ENCODE peak calls at places on chromosomes 3 and 15, in seven cellular contexts. H, X, L, I, Z, P and Q are unnamed samples.

GRCh38 chr3:125591116-125591755 is 4.1 kb downstream of the OSBPL11 start:
- DNase-seq in H (no peak), X (no peak), L (no peak), I (peak; percentile 14), Z (no peak), P (no peak), Q (no peak)

GRCh38 chr15:72141171-72142084 is 23.2 kb downstream of the SENP8 start:
- DNase-seq in H (no peak), X (no peak), L (no peak), I (no peak), Z (no peak), P (no peak), Q (no peak)

GRCh38 chr3:129461022-129461421 is 21.0 kb downstream of the IFT122 start:
- DNase-seq in H (no peak), X (no peak), L (no peak), I (no peak), Z (no peak), P (no peak), Q (no peak)

GRCh38 chr15:70935631-70936030 is 43.0 kb downstream of the LRRC49 start:
- DNase-seq in H (no peak), X (no peak), L (no peak), I (peak; percentile 50), Z (no peak), P (no peak), Q (no peak)

GRCh38 chr15:53307952-53308624 is 451.4 kb downstream of the WDR72 start:
- DNase-seq in H (peak; percentile 49), X (no peak), L (no peak), I (peak; percentile 22), Z (no peak), P (no peak), Q (no peak)

GRCh38 chr3:183491923-183492848 is 63.3 kb downstream of the KLHL6 start:
- DNase-seq in H (no peak), X (no peak), L (no peak), I (no peak), Z (no peak), P (no peak), Q (no peak)

GRCh38 chr3:150384517-150385212 is 23.4 kb upstream of the TSC22D2 start:
- DNase-seq in H (no peak), X (no peak), L (no peak), I (peak; percentile 89), Z (no peak), P (no peak), Q (no peak)

GRCh38 chr15:29838352-29839010 is 16.2 kb upstream of the TJP1 start:
- DNase-seq in H (no peak), X (no peak), L (no peak), I (no peak), Z (no peak), P (no peak), Q (no peak)

GRCh38 chr15:75224281-75224680 is 22.6 kb downstream of the C15orf39 start:
- DNase-seq in H (no peak), X (no peak), L (no peak), I (no peak), Z (peak; percentile 42), P (no peak), Q (no peak)
- H3K4me1 ChIP-seq in H (no peaks in the 10 kb centered on the region), X (no peaks in the 10 kb centered on the region), L (no peaks in the 10 kb centered on the region), I (no peaks in the 10 kb centered on the region), Z (no peaks in the 10 kb centered on the region), P (no peaks in the 10 kb centered on the region), Q (peaks cover 8% of the 10 kb centered on the region)

GRCh38 chr3:28268989-28269388 is 27.6 kb downstream of the CMC1 start:
- DNase-seq in H (no peak), X (no peak), L (peak; percentile 31), I (no peak), Z (no peak), P (no peak), Q (no peak)
- TF ChIP-seq CTCF in H (no peak), X (no peak), L (peak; percentile 58), I (peak; percentile 52), Z (no peak), P (no peak), Q (no peak)

DNA sequence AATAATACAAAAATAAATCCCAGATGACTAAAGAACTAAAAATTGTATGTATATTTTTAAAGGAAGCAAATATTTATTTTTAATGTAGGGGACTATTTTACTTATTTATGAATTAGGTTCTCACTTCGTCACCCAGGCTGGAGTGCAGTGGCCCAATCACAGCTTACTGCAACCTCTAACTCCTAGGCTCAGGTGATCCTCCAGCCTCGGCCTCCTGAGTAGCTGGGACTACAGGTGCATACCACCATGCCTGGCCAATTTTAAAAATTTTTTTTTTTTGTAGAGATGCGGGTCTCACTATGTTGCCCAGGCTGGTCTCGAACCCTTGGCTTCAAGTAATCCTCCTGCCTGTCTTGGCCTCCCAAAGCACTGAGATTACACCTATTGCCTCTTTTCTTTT is 42.6 kb downstream of the CMTM7 start:
- DNase-seq in H (no peak), X (no peak), L (no peak), I (no peak), Z (no peak), P (no peak), Q (no peak)
- H3K4me1 ChIP-seq in H (no peaks in the 10 kb centered on the region), X (peaks cover 54% of the 10 kb centered on the region), L (no peaks in the 10 kb centered on the region), I (peaks cover 7% of the 10 kb centered on the region), Z (peaks cover 5% of the 10 kb centered on the region), P (peaks cover 19% of the 10 kb centered on the region), Q (no peaks in the 10 kb centered on the region)

GRCh38 chr3:193228206-193228605 is 12.8 kb upstream of the PLAAT1 start:
- DNase-seq in H (no peak), X (no peak), L (no peak), I (no peak), Z (no peak), P (no peak), Q (no peak)
- TF ChIP-seq CTCF in H (no peak), X (no peak), L (no peak), I (no peak), Z (no peak), P (no peak), Q (no peak)

GRCh38 chr15:38688761-38689160 is 124.1 kb upstream of the RASGRP1 start:
- DNase-seq in H (no peak), X (no peak), L (no peak), I (no peak), Z (no peak), P (no peak), Q (no peak)
- H3K4me1 ChIP-seq in H (no peaks in the 10 kb centered on the region), X (peaks cover 24% of the 10 kb centered on the region), L (no peaks in the 10 kb centered on the region), I (no peaks in the 10 kb centered on the region), Z (no peaks in the 10 kb centered on the region), P (no peaks in the 10 kb centered on the region), Q (peaks cover 48% of the 10 kb centered on the region)

GRCh38 chr3:120364821-120365220 is 15.7 kb upstream of the LRRC58 start:
- DNase-seq in H (no peak), X (no peak), L (no peak), I (no peak), Z (no peak), P (no peak), Q (no peak)

GRCh38 chr3:120368172-120368571 is 19.0 kb upstream of the LRRC58 start:
- DNase-seq in H (no peak), X (no peak), L (no peak), I (no peak), Z (no peak), P (no peak), Q (no peak)

GRCh38 chr3:120369000-120369399 is 19.8 kb upstream of the LRRC58 start:
- DNase-seq in H (no peak), X (no peak), L (no peak), I (no peak), Z (no peak), P (no peak), Q (no peak)

DNA sequence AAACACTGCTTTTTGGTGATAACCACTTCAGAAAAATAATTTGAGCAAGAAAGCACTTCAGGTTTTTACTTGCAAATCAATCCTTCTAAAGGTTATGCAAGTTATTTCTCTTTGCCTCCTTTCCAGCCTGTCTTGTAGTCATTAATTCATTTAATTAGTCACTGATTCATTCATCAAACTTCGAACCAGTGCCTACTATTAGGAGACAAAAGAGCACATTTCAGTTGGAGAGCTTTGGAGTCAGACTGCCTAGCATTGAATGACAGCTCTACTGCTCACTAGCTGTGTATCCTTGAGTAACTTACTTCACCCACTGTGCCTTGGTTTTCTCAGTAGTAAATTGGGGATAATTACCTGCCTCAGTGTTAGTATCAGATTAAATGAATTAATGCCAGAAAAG is 14.9 kb upstream of the LRRC58 start:
- DNase-seq in H (no peak), X (no peak), L (no peak), I (no peak), Z (no peak), P (no peak), Q (no peak)
- TF ChIP-seq CTCF in H (no peak), X (no peak), L (no peak), I (no peak), Z (no peak), P (no peak), Q (no peak)

DNA sequence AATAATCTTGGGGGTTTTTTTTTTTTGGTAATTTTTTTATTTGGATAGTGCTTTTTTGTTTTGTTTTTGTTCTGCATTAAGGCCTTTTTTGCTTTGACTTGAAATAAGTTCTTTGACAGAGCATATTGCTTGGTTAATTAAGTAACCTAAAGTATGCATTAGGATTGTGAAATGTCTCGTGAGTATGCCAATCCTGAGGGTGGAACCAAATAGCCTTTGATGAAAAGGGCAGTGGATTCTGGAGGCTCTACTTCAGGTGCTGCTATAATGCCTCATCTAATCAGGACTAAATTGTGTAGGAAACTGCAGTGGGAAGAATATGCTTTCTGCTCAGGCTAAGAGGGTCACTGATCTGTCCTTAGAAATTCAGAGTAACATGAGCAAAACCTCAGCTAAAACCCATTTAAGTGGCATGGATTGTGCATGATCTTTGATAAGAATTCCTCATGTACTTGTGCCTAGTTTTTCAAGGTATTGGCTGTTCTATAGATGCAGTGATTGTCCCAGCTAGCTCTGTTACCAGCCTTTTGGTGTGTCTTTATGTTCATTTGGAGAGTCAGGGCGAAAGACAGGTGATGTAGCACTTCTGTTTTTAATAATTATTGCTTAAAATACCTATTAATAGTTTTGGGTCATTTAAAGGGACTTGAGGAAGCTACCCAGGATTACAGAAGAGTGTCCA is 15.4 kb downstream of the CDV3 start:
- DNase-seq in H (no peak), X (no peak), L (no peak), I (no peak), Z (no peak), P (no peak), Q (no peak)
- H3K4me1 ChIP-seq in H (peaks cover 36% of the 10 kb centered on the region), X (no peaks in the 10 kb centered on the region), L (no peaks in the 10 kb centered on the region), I (no peaks in the 10 kb centered on the region), Z (no peaks in the 10 kb centered on the region), P (no peaks in the 10 kb centered on the region), Q (no peaks in the 10 kb centered on the region)

DNA sequence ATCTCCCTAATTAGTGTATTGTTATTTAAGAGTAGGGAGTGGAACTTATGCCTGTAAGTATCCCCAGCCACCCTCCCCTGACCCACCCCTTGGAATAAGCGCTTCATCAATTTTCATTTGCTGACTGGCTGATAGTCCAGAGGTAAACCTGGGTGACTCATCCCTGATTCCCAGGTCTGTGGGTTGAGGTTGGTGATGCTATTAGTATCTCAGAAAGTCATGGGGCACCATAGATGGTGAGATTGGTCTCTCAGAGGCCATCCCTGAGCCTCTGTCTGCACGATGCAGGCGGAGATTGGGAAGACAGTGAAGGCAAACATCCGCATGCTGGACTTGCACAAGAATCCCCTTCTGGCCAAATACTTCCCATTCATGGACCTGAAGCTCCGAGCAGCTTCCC is 6.6 kb upstream of the TXNRD3 start:
- DNase-seq in H (no peak), X (no peak), L (no peak), I (no peak), Z (no peak), P (no peak), Q (no peak)
- TF ChIP-seq CTCF in H (no peak), X (no peak), L (no peak), I (no peak), Z (no peak), P (no peak), Q (no peak)